ENCODE peak calls at places on chromosomes 1 and 21, in ten cellular contexts. J is psoas muscle; U is anterior cingulate cortex; H is activated CD8-positive, alpha-beta memory T cell treated with anti-CD3 and anti-CD28 coated beads for 4 hours; Q is NCI-H146; V is activated CD4-positive, alpha-beta T cell treated with anti-CD3 and anti-CD28 coated beads for 36 hours; K is aorta; X is HL-60; E is RWPE2; A is HFFc6. L is an unnamed sample.

GRCh38 chr1:39183503-39184353 is 20.8 kb upstream of the MACF1 start:
- DNase-seq in J (peak), U (no peak), V (peak), A (peak), E (peak), H (peak), Q (peak), X (peak), K (peak), L (peak)

GRCh38 chr21:31596055-31596454 is 63.4 kb upstream of the SOD1 start:
- DNase-seq in A (no peak), J (no peak), X (no peak), K (no peak), Q (no peak), E (no peak), V (no peak), U (no peak), H (no peak), L (no peak)

GRCh38 chr1:19654886-19655717 is 9.6 kb upstream of the HTR6 start:
- DNase-seq in K (peak), X (no peak), H (no peak), V (no peak), J (no peak), E (no peak), A (no peak), U (no peak), Q (no peak), L (no peak)

GRCh38 chr1:236128646-236129178 is 13.6 kb upstream of the GPR137B start:
- DNase-seq in Q (no peak), V (no peak), K (no peak), H (no peak), A (no peak), U (no peak), J (no peak), X (no peak), E (no peak), L (no peak)

GRCh38 chr1:207261971-207262370 is 59.5 kb upstream of the CD55 start:
- DNase-seq in U (no peak), H (no peak), Q (no peak), E (no peak), X (no peak), J (no peak), K (no peak), V (no peak), A (peak), L (no peak)

GRCh38 chr1:179021873-179022272 is 3.8 kb upstream of the FAM20B start:
- DNase-seq in H (no peak), A (no peak), V (no peak), K (no peak), U (peak), Q (peak), E (no peak), X (peak), J (no peak), L (no peak)

GRCh38 chr1:37113285-37113684 is 79.0 kb upstream of the GRIK3 start:
- DNase-seq in U (no peak), H (no peak), Q (no peak), E (no peak), A (no peak), V (no peak), X (no peak), J (no peak), K (no peak), L (no peak)

GRCh38 chr1:234604726-234605492 is 5.1 kb downstream of the IRF2BP2 start:
- DNase-seq in V (no peak), U (no peak), Q (no peak), E (no peak), K (no peak), J (no peak), A (peak), X (peak), H (no peak), L (no peak)

GRCh38 chr1:6105763-6106162 is 60.1 kb downstream of the KCNAB2 start:
- DNase-seq in A (no peak), H (no peak), U (no peak), K (peak), J (no peak), Q (no peak), E (no peak), X (peak), V (peak), L (no peak)

GRCh38 chr1:197235355-197235754 is 32.7 kb upstream of the CRB1 start:
- DNase-seq in X (no peak), A (no peak), J (no peak), H (no peak), Q (no peak), V (no peak), E (no peak), K (no peak), U (no peak), L (no peak)

GRCh38 chr21:26844258-26845065 is 747 bp downstream of the ADAMTS1 start:
- DNase-seq in Q (peak), X (peak), E (no peak), U (peak), J (peak), V (peak), H (no peak), K (peak), A (peak), L (peak)

GRCh38 chr1:22323846-22324504 is 127.7 kb upstream of the ZBTB40 start:
- DNase-seq in U (no peak), E (no peak), V (no peak), J (no peak), K (no peak), H (no peak), A (no peak), X (no peak), Q (no peak), L (no peak)

GRCh38 chr21:34812510-34813265 is 143.9 kb downstream of the CLIC6 start:
- DNase-seq in E (no peak), U (no peak), Q (peak), K (no peak), J (no peak), H (no peak), X (no peak), A (peak), V (no peak), L (no peak)

GRCh38 chr1:4759671-4760070 is 105.3 kb downstream of the AJAP1 start:
- DNase-seq in V (no peak), Q (no peak), X (no peak), E (no peak), K (no peak), H (no peak), U (no peak), A (no peak), J (no peak), L (no peak)

GRCh38 chr21:42539931-42540343 is 26.3 kb downstream of the SLC37A1 start:
- DNase-seq in J (no peak), V (no peak), Q (no peak), U (no peak), A (no peak), X (no peak), H (no peak), E (no peak), K (peak), L (no peak)

L was measured in naive thymus-derived CD4-positive, alpha-beta T cell.